ENCODE peak calls at places on chromosome 19, in four cellular contexts. Z, L, I and U are unnamed samples.

GRCh38 chr19:19098703-19099632 is 35.2 kb downstream of the SLC25A42 start:
- DNase-seq in I (no peak), Z (no peak), L (no peak), U (no peak)

GRCh38 chr19:6326815-6327214 is 6.6 kb downstream of the ACER1 start:
- DNase-seq in L (no peak), Z (no peak), I (no peak), U (no peak)

GRCh38 chr19:47613165-47614146 is 4.5 kb downstream of the BICRA start:
- DNase-seq in I (no peak), Z (no peak), L (no peak), U (no peak)

GRCh38 chr19:54418030-54418929 is 3.0 kb downstream of the TTYH1 start:
- DNase-seq in L (no peak), Z (no peak), I (peak), U (no peak)

GRCh38 chr19:2732157-2732725 is 7.6 kb downstream of the SLC39A3 start:
- DNase-seq in L (no peak), I (no peak), Z (no peak), U (no peak)

GRCh38 chr19:29671393-29672076 is 6.3 kb downstream of the PLEKHF1 start:
- DNase-seq in L (peak), I (peak), Z (peak), U (peak)

GRCh38 chr19:46924874-46925547 is 64.2 kb downstream of the ARHGAP35 start:
- DNase-seq in Z (peak), L (no peak), I (peak), U (no peak)

GRCh38 chr19:41711376-41712261 is 3.2 kb downstream of the CEACAM5 start:
- DNase-seq in Z (no peak), I (no peak), L (no peak), U (no peak)

GRCh38 chr19:31600731-31601295 is 251.6 kb upstream of the TSHZ3 start:
- DNase-seq in L (no peak), I (no peak), Z (no peak), U (no peak)